ENCODE peak calls at places on chromosomes 6 and 20, in ten cellular contexts. Q, T, Z, H, Y, D, G, F, P and M are unnamed samples.

GRCh38 chr6:30781362-30781696 is 37.0 kb upstream of the IER3 start:
- DNase-seq in G (no peak), D (no peak), Z (no peak), T (no peak), Y (no peak), F (no peak), H (no peak), P (no peak), Q (no peak), M (no peak)

GRCh38 chr6:11778042-11778441 is 561 bp downstream of the ADTRP start:
- DNase-seq in G (no peak), F (no peak), Z (no peak), D (no peak), Q (no peak), Y (no peak), T (no peak), H (no peak), P (no peak), M (no peak)

GRCh38 chr20:51525241-51526104 is 17.0 kb downstream of the NFATC2 start:
- DNase-seq in D (no peak), Q (no peak), P (no peak), T (no peak), Z (no peak), H (no peak), G (no peak), Y (no peak), F (no peak), M (no peak)

GRCh38 chr20:16916165-16916564 is 168.0 kb downstream of the OTOR start:
- DNase-seq in F (no peak), Y (no peak), Q (no peak), Z (no peak), H (no peak), T (no peak), G (no peak), P (no peak), D (no peak), M (no peak)

GRCh38 chr6:27503436-27504030 is 30.6 kb upstream of the ZNF184 start:
- DNase-seq in H (peak), T (peak), G (peak), F (no peak), Z (peak), Q (peak), D (peak), Y (no peak), P (peak), M (peak)

GRCh38 chr6:91045152-91045551 is 458.3 kb upstream of the MAP3K7 start:
- DNase-seq in G (peak), Q (no peak), T (no peak), P (no peak), F (no peak), Z (no peak), Y (peak), D (no peak), H (no peak), M (no peak)

GRCh38 chr6:113103618-113104390 is 753.3 kb upstream of the MARCKS start:
- DNase-seq in T (no peak), Y (no peak), Q (no peak), Z (no peak), H (no peak), D (peak), G (peak), P (peak), F (no peak), M (peak)

GRCh38 chr6:164098857-164099534 is 684.5 kb downstream of the QKI start:
- DNase-seq in Y (no peak), H (no peak), T (peak), P (no peak), F (no peak), Q (peak), Z (no peak), D (no peak), G (peak), M (peak)

DNA sequence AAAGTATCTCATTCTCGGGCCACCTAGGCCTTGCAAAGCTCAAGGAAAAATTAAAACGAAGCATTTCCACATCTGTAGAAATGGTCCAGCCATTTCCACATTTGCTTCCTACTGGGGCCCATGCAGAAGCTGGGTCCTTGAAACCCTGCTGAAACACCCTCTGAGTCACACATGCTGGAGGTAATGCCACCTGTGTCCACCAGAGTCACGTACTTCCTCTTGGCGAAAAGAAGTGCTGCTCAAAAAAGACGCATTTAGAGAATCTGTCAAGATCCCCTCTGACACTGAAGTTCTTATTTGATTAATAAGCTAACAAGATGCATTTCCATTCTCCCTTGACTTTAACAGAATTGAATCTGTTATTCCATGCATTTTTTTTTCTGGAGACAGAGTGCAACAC is 423.2 kb downstream of the PREX1 start:
- DNase-seq in Y (no peak), T (no peak), H (no peak), D (peak), Q (no peak), Z (no peak), F (no peak), G (no peak), P (no peak), M (no peak)
- TF ChIP-seq CTCF in Y (peak), T (no peak), H (no peak), D (peak), Q (no peak), Z (no peak), F (no peak), G (no peak), P (no peak), M (no peak)

GRCh38 chr6:133951227-133951626 is 1.8 kb upstream of the TBPL1 start:
- DNase-seq in T (no peak), H (no peak), Q (no peak), F (no peak), D (no peak), G (no peak), P (no peak), Z (no peak), Y (no peak), M (no peak)
- H3K4me3 ChIP-seq in T (peak), H (peak), Q (peak), F (peak), D (peak), G (peak), P (peak), Z (peak), Y (peak), M (peak)

DNA sequence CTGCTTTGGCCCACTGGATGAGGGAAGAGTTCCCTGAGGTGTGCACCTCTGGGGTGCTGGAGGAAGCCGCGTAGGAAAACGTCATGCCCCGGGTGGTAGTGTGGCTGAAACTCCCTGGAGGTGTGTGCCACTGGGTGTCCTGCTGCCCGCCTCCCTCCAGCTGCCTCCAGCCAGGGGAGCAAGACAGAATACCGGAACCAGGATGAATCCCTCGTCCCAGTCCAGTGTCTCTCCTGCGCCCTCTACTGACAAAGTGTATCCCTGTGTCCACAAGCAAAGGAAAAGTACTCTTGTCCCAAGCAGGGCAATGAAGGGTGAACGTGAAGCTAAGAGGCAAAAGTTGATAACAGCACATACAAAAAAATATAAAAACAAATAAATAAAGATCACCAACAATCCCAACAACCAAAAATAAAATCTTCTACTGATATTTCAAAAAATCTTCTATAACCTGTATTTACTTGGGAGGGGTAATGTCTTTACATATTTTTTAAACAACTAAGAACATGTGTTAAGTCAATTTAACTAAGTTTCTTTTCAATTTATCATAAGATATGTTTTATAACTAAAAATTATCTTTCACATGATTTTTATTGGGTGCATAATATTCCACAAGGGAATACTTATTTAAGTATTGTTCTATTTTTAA is 437.6 kb downstream of the MAFB start:
- DNase-seq in F (no peak), H (no peak), Q (no peak), Y (no peak), Z (no peak), G (peak), P (peak), T (no peak), D (peak), M (no peak)
- TF ChIP-seq CTCF in F (peak), H (no peak), Q (peak), Y (peak), Z (no peak), G (peak), P (peak), T (no peak), D (peak), M (peak)

GRCh38 chr6:10586302-10586701 is 65.2 kb downstream of the GCNT2 start:
- DNase-seq in Y (no peak), T (no peak), D (no peak), H (no peak), Z (no peak), Q (no peak), P (no peak), F (no peak), G (no peak), M (no peak)
- H3K4me3 ChIP-seq in Y (no peak), T (no peak), D (no peak), H (no peak), Z (no peak), Q (peak), P (no peak), F (no peak), G (no peak), M (no peak)

GRCh38 chr6:122184260-122184934 is 215.1 kb upstream of the HSF2 start:
- DNase-seq in G (peak), T (no peak), Q (no peak), H (no peak), D (peak), Z (no peak), P (no peak), Y (no peak), F (no peak), M (peak)

GRCh38 chr6:122178988-122179387 is 220.5 kb upstream of the HSF2 start:
- DNase-seq in H (no peak), Z (no peak), Q (no peak), D (no peak), Y (no peak), G (no peak), P (no peak), T (no peak), F (no peak), M (no peak)

GRCh38 chr6:122180132-122180531 is 219.3 kb upstream of the HSF2 start:
- DNase-seq in T (no peak), F (no peak), D (no peak), Z (no peak), P (no peak), G (no peak), Y (no peak), Q (no peak), H (no peak), M (peak)
- TF ChIP-seq CTCF in T (no peak), F (no peak), D (no peak), Z (no peak), P (peak), G (no peak), Y (peak), Q (peak), H (no peak), M (peak)

GRCh38 chr6:129659590-129660345 is 50.2 kb downstream of the ARHGAP18 start:
- DNase-seq in T (no peak), Q (no peak), H (no peak), G (peak), D (no peak), Z (no peak), Y (no peak), P (no peak), F (no peak), M (no peak)
- H3K4me3 ChIP-seq in T (no peak), Q (peak), H (peak), G (peak), D (no peak), Z (no peak), Y (no peak), P (no peak), F (peak), M (no peak)